ENCODE peak calls at places on chromosome 15, in eight cellular contexts. V is fibroblast of pulmonary artery, N is heart left ventricle, U is cardiac fibroblast, P is astrocyte, M is type B pancreatic cell, S is lower lobe of right lung, J is breast epithelium. G is an unnamed sample.

GRCh38 chr15:29665441-29665985 is 156.8 kb downstream of the TJP1 start:
- DNase-seq in P (no peak), S (no peak), N (no peak), U (peak), V (peak), M (no peak), J (no peak), G (no peak)

GRCh38 chr15:88069561-88069960 is 187.0 kb downstream of the NTRK3 start:
- DNase-seq in V (no peak), N (no peak), S (no peak), J (no peak), P (no peak), U (no peak), M (no peak), G (no peak)

GRCh38 chr15:100333236-100333635 is 8.5 kb downstream of the ADAMTS17 start:
- DNase-seq in J (no peak), M (no peak), N (no peak), P (no peak), S (no peak), V (no peak), U (no peak), G (peak)

GRCh38 chr15:43239732-43240491 is 19.1 kb upstream of the EPB42 start:
- DNase-seq in S (no peak), P (peak), N (no peak), M (no peak), U (peak), V (no peak), J (no peak), G (no peak)

GRCh38 chr15:23395030-23395692 is 40.6 kb downstream of the GOLGA8S start:
- DNase-seq in J (no peak), S (no peak), P (no peak), U (no peak), N (no peak), V (no peak), M (no peak), G (no peak)

GRCh38 chr15:101558217-101558941 is 68.9 kb upstream of the PCSK6 start:
- DNase-seq in P (no peak), V (no peak), M (no peak), U (peak), N (no peak), J (no peak), S (no peak), G (peak)

GRCh38 chr15:44261007-44261706 is 27.4 kb upstream of the GOLM2 start:
- DNase-seq in J (no peak), S (no peak), V (no peak), N (no peak), P (no peak), U (no peak), M (no peak), G (no peak)

GRCh38 chr15:92053727-92054316 is 200.3 kb downstream of the SLCO3A1 start:
- DNase-seq in U (no peak), M (no peak), S (no peak), V (no peak), P (no peak), J (no peak), N (no peak), G (no peak)

GRCh38 chr15:62248277-62248974 is 83.3 kb upstream of the C2CD4B start:
- DNase-seq in V (no peak), P (no peak), S (no peak), U (no peak), N (no peak), J (no peak), M (no peak), G (no peak)

GRCh38 chr15:70741107-70741511 is 22.2 kb downstream of the UACA start:
- DNase-seq in J (peak), P (peak), U (peak), M (no peak), S (no peak), N (no peak), V (peak), G (no peak)

GRCh38 chr15:68542771-68543544 is 35.8 kb upstream of the CORO2B start:
- DNase-seq in V (peak), N (no peak), U (peak), S (no peak), M (no peak), P (peak), J (no peak), G (no peak)

GRCh38 chr15:55518641-55519040 is 10.6 kb upstream of the DNAAF4 start:
- DNase-seq in V (no peak), J (no peak), P (no peak), S (no peak), N (no peak), M (no peak), U (no peak), G (no peak)
- TF ChIP-seq CTCF in V (peak), J (no peak), P (peak), S (no peak), N (no peak), M (peak), U (peak), G (peak)

GRCh38 chr15:60591491-60592385 is 112.8 kb upstream of the ICE2 start:
- DNase-seq in J (no peak), M (peak), N (peak), U (peak), P (no peak), S (peak), V (no peak), G (peak)
- TF ChIP-seq CTCF in J (no peak), M (peak), N (no peak), U (no peak), P (no peak), S (no peak), V (no peak), G (peak)

GRCh38 chr15:45451265-45451664 is 71.3 kb downstream of the SLC30A4 start:
- DNase-seq in S (no peak), M (no peak), V (no peak), J (no peak), P (no peak), U (no peak), N (no peak), G (no peak)
- TF ChIP-seq CTCF in S (no peak), M (no peak), V (no peak), J (no peak), P (no peak), U (no peak), N (no peak), G (no peak)

DNA sequence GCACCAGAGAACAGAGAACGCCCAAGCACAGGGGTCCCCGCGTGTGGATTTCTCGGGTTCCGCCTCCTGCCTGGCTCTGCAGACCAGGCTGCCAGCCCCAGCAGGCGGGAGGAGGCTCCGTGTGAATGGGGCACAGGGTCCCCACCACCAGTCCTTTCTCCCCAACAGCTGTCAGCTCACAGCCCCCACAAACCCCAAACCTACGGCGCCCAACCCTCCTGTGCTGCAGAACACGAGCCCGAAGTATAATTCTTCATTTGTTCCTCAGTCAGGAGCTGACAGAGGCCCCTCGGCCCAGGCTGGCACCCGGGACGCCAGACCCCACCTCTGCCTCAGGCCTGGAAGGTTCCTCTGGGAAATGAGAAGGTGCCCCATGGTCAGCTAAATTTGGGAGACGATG is 78.0 kb downstream of the TBC1D2B start:
- DNase-seq in U (no peak), M (no peak), S (peak), P (no peak), V (no peak), N (no peak), J (no peak), G (no peak)
- TF ChIP-seq CTCF in U (no peak), M (no peak), S (no peak), P (no peak), V (no peak), N (no peak), J (no peak), G (no peak)

DNA sequence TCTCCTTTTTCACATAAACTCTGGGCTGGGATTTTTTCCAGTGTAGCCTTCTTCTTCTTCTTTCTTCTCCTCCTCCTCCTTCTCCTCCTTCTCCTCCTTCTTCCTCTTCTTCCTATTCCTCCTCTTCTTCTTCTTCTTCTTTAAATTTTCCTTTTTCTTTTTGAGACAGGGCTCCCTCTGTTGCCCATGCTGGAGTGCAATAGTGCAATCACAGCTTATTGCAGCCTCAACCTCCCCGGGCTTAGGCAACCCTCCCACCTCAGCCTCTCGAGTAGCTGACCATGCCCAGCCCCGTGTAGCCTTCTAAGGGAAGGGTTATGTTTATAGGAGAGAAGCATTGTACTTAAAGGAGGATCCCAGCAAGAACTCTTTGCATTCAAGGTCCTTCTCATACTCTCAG is 24.0 kb upstream of the MYO1E start:
- DNase-seq in M (no peak), S (no peak), N (no peak), V (no peak), J (no peak), U (no peak), P (no peak), G (no peak)
- TF ChIP-seq CTCF in M (no peak), S (no peak), N (no peak), V (no peak), J (no peak), U (no peak), P (no peak), G (no peak)

DNA sequence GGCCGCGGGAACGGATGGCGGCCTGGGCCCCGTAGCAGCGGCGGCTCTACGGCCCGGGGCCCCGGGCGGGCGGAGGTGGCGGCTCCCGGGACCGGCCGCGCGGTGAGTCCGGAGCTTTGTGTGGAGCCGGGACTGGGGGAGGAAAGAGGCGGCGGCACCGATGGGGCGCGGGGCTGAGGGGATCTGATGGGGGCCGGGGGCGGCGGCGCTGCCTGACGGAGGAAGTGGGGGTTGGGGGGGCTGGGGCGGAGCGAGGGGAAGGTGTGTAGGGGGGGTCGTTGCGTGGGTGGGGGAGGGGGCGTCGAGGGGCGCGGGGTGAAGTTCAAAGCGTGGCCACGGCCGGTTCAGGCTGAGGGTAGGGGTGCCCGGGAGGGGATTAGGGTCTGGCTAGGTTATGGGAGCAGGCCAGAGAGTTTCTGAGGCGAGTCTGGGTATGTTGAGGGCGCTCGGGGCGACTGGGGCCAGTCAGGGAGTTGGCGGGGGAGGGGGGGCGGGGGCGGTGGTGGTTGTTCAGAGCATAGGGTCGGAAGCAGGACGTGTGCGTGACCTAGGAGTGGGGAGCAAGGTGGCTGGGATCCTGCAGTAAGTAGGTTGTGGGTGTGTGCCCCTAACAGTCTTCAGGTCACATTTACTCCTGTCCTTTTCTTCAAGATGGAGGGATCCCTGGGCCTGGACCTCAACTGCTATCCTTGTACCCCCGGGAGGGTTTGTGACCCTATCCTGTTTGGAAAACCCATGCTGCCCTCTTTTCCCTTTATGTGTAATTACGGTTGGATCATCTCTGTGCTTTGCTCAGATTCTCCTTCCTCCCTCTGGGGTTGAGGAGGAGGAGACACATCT is 579 bp downstream of the ZNF609 start:
- DNase-seq in J (peak), S (no peak), P (peak), U (peak), M (no peak), V (peak), N (no peak), G (no peak)
- TF ChIP-seq CTCF in J (no peak), S (no peak), P (no peak), U (no peak), M (no peak), V (peak), N (no peak), G (no peak)

DNA sequence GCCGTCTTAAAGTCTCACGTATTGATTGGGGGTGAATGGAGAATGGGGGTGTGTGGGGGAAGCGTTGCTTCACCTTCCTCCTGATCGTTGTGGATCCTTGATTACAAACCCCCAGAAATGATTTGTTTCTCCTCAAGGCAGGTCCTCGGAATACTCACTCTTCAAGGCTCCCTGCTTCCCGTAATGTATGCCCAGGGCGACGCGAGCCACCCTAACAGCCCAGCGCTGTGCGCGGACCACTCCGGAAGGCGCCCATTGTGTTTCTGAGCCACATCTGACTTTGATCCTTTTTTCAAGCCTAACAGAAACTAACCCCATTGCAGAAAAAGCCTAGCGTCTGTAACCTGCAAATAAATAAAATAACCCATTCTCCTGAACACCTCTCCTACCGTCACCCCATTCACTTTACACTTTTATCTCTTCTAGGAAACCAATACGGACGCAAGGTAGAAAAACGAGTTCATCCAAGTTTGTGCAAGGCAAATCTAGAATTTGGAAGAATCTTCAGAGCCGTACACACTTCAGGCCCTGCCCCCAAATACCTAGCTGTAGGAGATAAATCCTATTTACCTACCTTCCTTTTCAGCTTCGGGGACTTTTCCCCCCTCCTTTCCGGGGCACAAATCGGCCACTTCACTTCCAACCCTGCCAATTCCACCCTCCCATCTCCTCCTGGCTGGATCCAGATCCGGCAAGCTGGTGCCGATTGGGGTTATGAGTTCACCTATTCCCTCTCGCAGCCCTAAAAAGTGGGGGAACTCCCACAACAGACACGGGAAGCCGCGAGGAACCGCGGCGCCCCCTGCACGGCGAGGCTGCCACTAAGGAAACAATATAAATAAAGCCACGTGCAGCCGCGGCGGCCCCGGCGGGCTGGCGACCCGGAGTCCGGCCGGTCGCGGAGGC is 1.1 kb downstream of the PRTG start:
- DNase-seq in S (no peak), P (no peak), J (no peak), V (no peak), N (no peak), M (no peak), U (peak), G (no peak)
- TF ChIP-seq CTCF in S (no peak), P (no peak), J (no peak), V (no peak), N (no peak), M (no peak), U (peak), G (no peak)

DNA sequence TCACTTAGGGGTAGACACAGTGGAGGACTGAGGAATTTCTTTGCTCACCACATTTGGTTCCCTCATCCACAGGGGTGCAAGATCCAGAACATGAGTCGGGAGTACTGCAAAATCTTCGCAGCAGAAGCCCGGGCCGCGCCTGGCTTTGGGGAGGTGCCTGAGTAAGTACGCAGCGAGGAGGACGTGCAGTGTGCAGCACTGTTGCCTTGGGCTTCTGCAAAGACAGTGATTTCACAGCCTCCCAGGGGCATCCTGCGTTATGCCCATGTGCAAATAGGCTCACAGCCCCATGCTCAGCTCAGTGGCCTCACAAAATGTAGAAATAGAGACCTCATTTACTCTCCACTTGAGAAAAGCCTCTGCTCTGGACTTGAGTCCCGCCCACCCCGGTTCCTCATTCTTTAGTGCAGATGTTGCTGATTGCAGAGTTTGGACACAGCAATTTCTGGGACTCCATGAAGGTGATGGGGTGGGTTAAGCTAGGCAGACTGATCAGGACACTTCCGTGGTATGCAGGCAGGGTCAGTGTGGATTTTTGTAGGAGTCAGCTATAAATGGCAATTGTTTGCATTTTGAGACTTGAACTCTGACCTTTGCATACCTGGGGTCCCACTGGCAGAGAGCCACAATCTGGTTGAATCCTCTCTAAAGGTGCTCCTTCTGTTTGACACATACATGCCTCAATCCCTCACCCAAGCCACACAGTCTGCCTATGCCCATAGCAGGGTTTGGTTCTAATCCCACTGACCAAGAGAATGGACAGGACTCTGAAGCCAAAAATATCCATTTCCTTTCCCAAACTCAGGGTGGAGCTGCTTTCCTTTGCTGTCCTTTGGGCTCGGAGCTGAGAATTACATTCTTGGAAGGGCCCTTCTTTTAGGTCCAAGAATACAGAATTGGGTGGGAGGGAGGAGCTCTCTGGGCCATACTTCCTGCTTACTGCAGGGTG is 20.7 kb upstream of the SLC28A1 start:
- DNase-seq in P (peak), U (peak), V (peak), M (no peak), N (peak), J (no peak), S (no peak), G (no peak)
- TF ChIP-seq CTCF in P (no peak), U (peak), V (peak), M (no peak), N (peak), J (no peak), S (no peak), G (peak)

DNA sequence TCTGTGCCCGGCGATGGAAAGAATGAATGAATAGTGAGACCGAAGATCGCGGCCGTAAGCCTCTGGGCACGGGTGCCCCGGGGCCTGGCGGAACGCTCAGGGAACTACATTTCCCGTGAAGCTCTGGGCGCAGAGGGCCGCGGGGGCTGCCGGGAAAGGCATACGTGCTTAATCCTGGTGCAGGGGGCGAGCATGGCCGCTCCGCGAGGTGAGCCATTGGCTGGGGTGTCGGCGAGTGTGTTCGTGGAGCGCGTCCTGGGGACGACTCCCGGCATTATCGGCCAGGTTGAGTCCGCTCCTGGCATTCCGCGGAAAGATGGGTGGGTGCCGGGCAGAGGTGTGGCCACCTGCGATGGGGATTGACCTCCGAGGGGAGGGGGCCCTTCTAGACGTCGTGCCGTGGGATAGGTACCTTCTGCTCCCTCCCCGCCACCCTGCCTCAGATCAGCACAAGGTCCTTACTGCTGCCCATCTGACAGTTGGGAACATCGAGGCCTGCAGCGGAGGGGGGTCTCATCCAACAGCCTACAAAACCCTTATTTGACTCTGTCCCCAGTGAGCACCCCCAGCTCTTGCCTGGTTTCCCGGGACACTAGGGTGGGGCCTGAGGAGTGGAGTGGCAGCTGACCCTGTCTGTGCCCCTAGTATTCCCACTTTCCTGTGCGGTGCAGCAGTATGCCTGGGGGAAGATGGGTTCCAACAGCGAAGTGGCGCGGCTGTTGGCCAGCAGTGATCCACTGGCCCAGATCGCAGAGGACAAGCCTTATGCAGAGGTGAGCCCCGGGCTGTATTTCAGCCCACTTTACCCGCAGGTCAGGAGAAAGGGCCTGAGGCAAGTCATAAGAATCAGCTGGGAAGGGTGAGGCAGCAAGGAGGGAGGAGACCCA is at the start of gene MPI:
- DNase-seq in N (peak), P (peak), U (peak), V (peak), M (peak), J (peak), S (peak), G (peak)
- TF ChIP-seq CTCF in N (no peak), P (no peak), U (no peak), V (no peak), M (peak), J (peak), S (no peak), G (no peak)

G was measured in osteocyte.